ENCODE peak calls at places on chromosomes 3 and 15, in six cellular contexts. Q, R, Y, W, I and M are unnamed samples.

GRCh38 chr3:63343674-63344073 is 65.6 kb downstream of the SYNPR start:
- DNase-seq in Q (peak; percentile 39), R (peak; percentile 90), Y (peak; percentile 54), W (peak; percentile 95), I (no peak), M (peak; percentile 99)

GRCh38 chr3:48405343-48405881 is 24.5 kb downstream of the PLXNB1 start:
- DNase-seq in Q (no peak), R (no peak), Y (no peak), W (no peak), I (no peak), M (no peak)

GRCh38 chr15:29668120-29668602 is 154.1 kb downstream of the TJP1 start:
- DNase-seq in Q (peak; percentile 89), R (peak; percentile 91), Y (peak; percentile 91), W (peak; percentile 90), I (peak; percentile 36), M (peak; percentile 85)

GRCh38 chr3:128550471-128551126 is 57.6 kb upstream of the GATA2 start:
- DNase-seq in Q (no peak), R (no peak), Y (no peak), W (no peak), I (no peak), M (no peak)

GRCh38 chr3:33991673-33992072 is 193.2 kb downstream of the PDCD6IP start:
- DNase-seq in Q (no peak), R (no peak), Y (no peak), W (peak; percentile 26), I (no peak), M (no peak)

GRCh38 chr3:43418601-43419272 is 132.4 kb downstream of the SNRK start:
- DNase-seq in Q (peak; percentile 29), R (no peak), Y (no peak), W (no peak), I (no peak), M (peak; percentile 92)

GRCh38 chr3:136396916-136397315 is 146.8 kb downstream of the PCCB start:
- DNase-seq in Q (no peak), R (no peak), Y (no peak), W (peak; percentile 7), I (no peak), M (peak; percentile 29)

GRCh38 chr3:179181021-179181472 is 32.9 kb downstream of the PIK3CA start:
- DNase-seq in Q (no peak), R (no peak), Y (no peak), W (peak; percentile 72), I (no peak), M (peak; percentile 85)

GRCh38 chr3:17643691-17644090 is 98.7 kb downstream of the TBC1D5 start:
- DNase-seq in Q (no peak), R (no peak), Y (no peak), W (peak; percentile 68), I (no peak), M (peak; percentile 62)

GRCh38 chr3:62057339-62058047 is 315.9 kb downstream of the FEZF2 start:
- DNase-seq in Q (peak; percentile 80), R (no peak), Y (no peak), W (no peak), I (no peak), M (peak; percentile 25)

GRCh38 chr3:30576946-30577345 is 29.5 kb upstream of the TGFBR2 start:
- DNase-seq in Q (no peak), R (no peak), Y (no peak), W (peak; percentile 51), I (no peak), M (peak; percentile 27)

GRCh38 chr3:66048051-66048395 is 9.3 kb upstream of the MAGI1 start:
- DNase-seq in Q (no peak), R (no peak), Y (no peak), W (peak; percentile 40), I (no peak), M (peak; percentile 40)

GRCh38 chr15:27826411-27826810 is 272.7 kb downstream of the OCA2 start:
- DNase-seq in Q (no peak), R (no peak), Y (no peak), W (peak; percentile 43), I (no peak), M (peak; percentile 54)

GRCh38 chr3:194967126-194968117 is 281.7 kb downstream of the FAM43A start:
- DNase-seq in Q (no peak), R (no peak), Y (no peak), W (no peak), I (no peak), M (no peak)

GRCh38 chr3:99644741-99645140 is 6.3 kb downstream of the COL8A1 start:
- DNase-seq in Q (no peak), R (no peak), Y (no peak), W (no peak), I (no peak), M (no peak)
- H3K4me2 ChIP-seq in Q (no peak overlapping the region), R (no peak overlapping the region), Y (no peak overlapping the region), W (peak overlapping the region; percentile 0), I (no peak overlapping the region), M (no peak overlapping the region)

DNA sequence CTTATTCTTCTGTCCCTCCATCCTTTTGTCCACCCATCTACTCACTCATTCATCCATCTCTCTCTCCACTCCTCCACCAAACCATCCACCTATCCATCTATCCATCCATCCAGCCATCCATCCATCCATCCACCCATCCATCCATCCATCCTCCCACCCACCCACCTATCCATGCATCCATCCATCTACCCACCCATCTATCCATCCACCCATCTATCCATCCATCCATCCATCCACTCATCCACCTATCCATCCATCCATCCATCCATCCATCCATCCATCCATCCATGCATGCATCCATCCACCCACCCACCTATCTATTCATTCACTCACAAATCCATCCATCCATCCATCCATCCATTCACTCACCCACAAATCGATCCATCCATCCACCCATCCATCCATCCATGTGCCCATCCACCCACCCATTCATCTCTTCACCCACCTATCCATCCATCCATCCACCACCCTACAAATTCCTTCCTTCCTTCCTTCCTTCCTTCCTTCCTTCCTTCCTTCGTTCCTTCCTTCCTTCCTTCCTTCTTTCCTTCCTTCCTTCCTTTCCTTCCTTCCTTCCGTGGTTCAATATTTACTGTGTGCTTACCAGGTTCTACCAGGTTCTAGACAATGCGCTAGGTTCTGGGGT is 17.3 kb downstream of the ATP2B2 start:
- DNase-seq in Q (no peak), R (no peak), Y (no peak), W (no peak), I (no peak), M (no peak)
- H3K4me2 ChIP-seq in Q (no peak overlapping the region), R (no peak overlapping the region), Y (no peak overlapping the region), W (no peak overlapping the region), I (no peak overlapping the region), M (no peak overlapping the region)

GRCh38 chr3:50777680-50778079 is 103.0 kb downstream of the DOCK3 start:
- DNase-seq in Q (no peak), R (no peak), Y (no peak), W (no peak), I (no peak), M (no peak)
- H3K4me2 ChIP-seq in Q (no peak overlapping the region), R (no peak overlapping the region), Y (no peak overlapping the region), W (no peak overlapping the region), I (no peak overlapping the region), M (no peak overlapping the region)

GRCh38 chr15:41703120-41703519 is 42.9 kb downstream of the MGA start:
- DNase-seq in Q (no peak), R (no peak), Y (no peak), W (no peak), I (no peak), M (no peak)

GRCh38 chr15:41693757-41694156 is 33.6 kb downstream of the MGA start:
- DNase-seq in Q (no peak), R (no peak), Y (no peak), W (no peak), I (no peak), M (no peak)

GRCh38 chr15:41695750-41696436 is 35.7 kb downstream of the MGA start:
- DNase-seq in Q (peak; percentile 18), R (peak; percentile 35), Y (no peak), W (peak; percentile 12), I (no peak), M (peak; percentile 71)

GRCh38 chr15:41698779-41699178 is 38.6 kb downstream of the MGA start:
- DNase-seq in Q (no peak), R (no peak), Y (no peak), W (peak; percentile 76), I (no peak), M (no peak)
- H3K4me2 ChIP-seq in Q (no peak overlapping the region), R (no peak overlapping the region), Y (no peak overlapping the region), W (no peak overlapping the region), I (no peak overlapping the region), M (no peak overlapping the region)

GRCh38 chr3:14414841-14415464 is 12.5 kb downstream of the SLC6A6 start:
- DNase-seq in Q (no peak), R (no peak), Y (no peak), W (peak; percentile 17), I (no peak), M (no peak)

GRCh38 chr3:14413381-14414071 is 11.1 kb downstream of the SLC6A6 start:
- DNase-seq in Q (no peak), R (no peak), Y (no peak), W (peak; percentile 84), I (peak; percentile 54), M (peak; percentile 35)

GRCh38 chr3:14416453-14416852 is 14.0 kb downstream of the SLC6A6 start:
- DNase-seq in Q (no peak), R (no peak), Y (no peak), W (no peak), I (no peak), M (no peak)

GRCh38 chr3:14412831-14413380 is 10.5 kb downstream of the SLC6A6 start:
- DNase-seq in Q (no peak), R (no peak), Y (peak; percentile 66), W (no peak), I (no peak), M (no peak)

GRCh38 chr3:14415501-14415900 is 13.1 kb downstream of the SLC6A6 start:
- DNase-seq in Q (no peak), R (no peak), Y (no peak), W (peak; percentile 62), I (no peak), M (peak; percentile 55)
- H3K4me2 ChIP-seq in Q (no peak overlapping the region), R (no peak overlapping the region), Y (no peak overlapping the region), W (no peak overlapping the region), I (no peak overlapping the region), M (no peak overlapping the region)

DNA sequence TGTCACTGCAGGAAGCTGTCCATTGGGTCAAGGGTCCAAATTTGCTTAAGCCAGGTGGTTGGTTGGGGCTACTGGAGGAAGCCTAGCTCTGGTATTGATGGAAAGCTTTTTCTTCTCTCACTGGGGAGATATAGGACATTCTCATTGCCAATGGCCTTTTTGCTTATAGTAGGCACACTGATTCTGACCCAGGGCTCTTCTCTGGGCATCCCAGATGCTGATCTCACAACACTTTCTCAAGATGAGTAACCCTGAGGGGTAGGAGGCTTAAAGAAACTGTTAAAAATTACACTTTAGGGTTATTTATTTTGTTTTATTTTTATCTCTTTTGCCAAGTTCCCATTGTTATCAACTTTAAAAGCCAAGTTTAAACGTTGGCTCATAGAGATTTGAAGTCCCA is 337.8 kb downstream of the LRRC3B start:
- DNase-seq in Q (no peak), R (no peak), Y (no peak), W (no peak), I (no peak), M (no peak)
- H3K4me2 ChIP-seq in Q (no peak overlapping the region), R (no peak overlapping the region), Y (no peak overlapping the region), W (no peak overlapping the region), I (no peak overlapping the region), M (no peak overlapping the region)